ENCODE peak calls at places on chromosomes 1 and 21, in nine cellular contexts. W is cardiac muscle cell; U is effector memory CD4-positive, alpha-beta T cell; N is pancreas; S is tibial nerve; X is uterus; R is SJCRH30; Y is AG04450; T is tibial artery. F is an unnamed sample.

GRCh38 chr1:149917590-149918144 is at the start of gene SV2A:
- DNase-seq in U (peak), N (no peak), S (no peak), W (peak), R (peak), Y (no peak), T (peak), X (peak), F (no peak)

GRCh38 chr1:237470712-237471310 is 419.9 kb downstream of the ZP4 start:
- DNase-seq in S (no peak), U (no peak), T (no peak), R (peak), W (no peak), Y (no peak), N (peak), X (no peak), F (no peak)

GRCh38 chr21:43703068-43703880 is 15.7 kb upstream of the PDXK start:
- DNase-seq in T (no peak), W (peak), Y (no peak), R (peak), X (no peak), N (peak), U (no peak), S (no peak), F (no peak)

GRCh38 chr1:198597690-198598430 is 41.0 kb upstream of the PTPRC start:
- DNase-seq in R (no peak), W (no peak), S (no peak), N (no peak), Y (no peak), T (no peak), U (no peak), X (no peak), F (no peak)

GRCh38 chr1:88780485-88780884 is 96.4 kb downstream of the PKN2 start:
- DNase-seq in S (no peak), R (no peak), Y (no peak), X (no peak), W (no peak), U (no peak), N (no peak), T (no peak), F (no peak)

GRCh38 chr1:194069168-194069830 is 882.9 kb upstream of the B3GALT2 start:
- DNase-seq in T (no peak), S (no peak), X (peak), U (no peak), W (peak), R (no peak), N (peak), Y (no peak), F (no peak)

GRCh38 chr1:241250465-241250864 is 106.5 kb downstream of the RGS7 start:
- DNase-seq in X (no peak), S (no peak), R (no peak), U (no peak), W (no peak), T (no peak), Y (no peak), N (no peak), F (no peak)

GRCh38 chr1:187252923-187253322 is 424.2 kb downstream of the PLA2G4A start:
- DNase-seq in W (no peak), Y (no peak), S (no peak), X (no peak), T (no peak), N (no peak), R (no peak), U (no peak), F (no peak)

GRCh38 chr21:41445465-41445862 is 19.4 kb downstream of the MX1 start:
- DNase-seq in N (no peak), T (no peak), W (peak), Y (no peak), X (no peak), S (no peak), U (no peak), R (no peak), F (no peak)

GRCh38 chr1:174008979-174009378 is 13.2 kb downstream of the RC3H1 start:
- DNase-seq in S (no peak), T (no peak), W (peak), X (no peak), R (no peak), Y (no peak), N (no peak), U (no peak), F (no peak)

GRCh38 chr1:180343931-180344406 is 113.9 kb downstream of the LHX4 start:
- DNase-seq in U (no peak), R (peak), T (peak), W (peak), N (peak), X (no peak), S (no peak), Y (no peak), F (no peak)

GRCh38 chr1:191578281-191578680 is 580.0 kb upstream of the RGS18 start:
- DNase-seq in U (no peak), Y (no peak), R (no peak), X (no peak), S (no peak), W (no peak), T (no peak), N (no peak), F (no peak)

GRCh38 chr1:197868751-197869501 is 33.5 kb upstream of the C1orf53 start:
- DNase-seq in X (no peak), T (no peak), Y (peak), W (peak), U (peak), S (no peak), R (peak), N (no peak), F (peak)

GRCh38 chr1:54798769-54799641 is 2.1 kb downstream of the TTC22 start:
- DNase-seq in Y (no peak), U (peak), S (no peak), T (no peak), X (no peak), N (no peak), W (peak), R (peak), F (no peak)

GRCh38 chr1:68078647-68079046 is 28.2 kb upstream of the DIRAS3 start:
- DNase-seq in X (no peak), R (no peak), T (no peak), S (no peak), U (no peak), N (no peak), W (no peak), Y (no peak), F (no peak)

GRCh38 chr1:183374825-183375224 is 43.4 kb downstream of the NMNAT2 start:
- DNase-seq in R (no peak), T (no peak), X (no peak), S (no peak), U (no peak), Y (no peak), W (no peak), N (no peak), F (no peak)

GRCh38 chr1:227753999-227754764 is 18.9 kb downstream of the SNAP47 start:
- DNase-seq in X (no peak), W (no peak), N (no peak), R (no peak), Y (no peak), T (no peak), U (no peak), S (no peak), F (no peak)

GRCh38 chr1:155485945-155486344 is 76.7 kb downstream of the ASH1L start:
- DNase-seq in S (no peak), W (no peak), R (no peak), N (no peak), Y (no peak), T (no peak), X (no peak), U (no peak), F (no peak)

GRCh38 chr1:84853743-84854721 is 39.0 kb downstream of the LPAR3 start:
- DNase-seq in S (no peak), U (peak), Y (no peak), T (no peak), N (no peak), W (peak), X (no peak), R (no peak), F (peak)

GRCh38 chr1:182143825-182144661 is 82.5 kb upstream of the ZNF648 start:
- DNase-seq in R (peak), X (peak), T (peak), Y (no peak), W (peak), U (no peak), N (peak), S (peak), F (peak)

GRCh38 chr1:215645182-215645581 is 78.1 kb downstream of the KCTD3 start:
- DNase-seq in S (no peak), Y (no peak), W (no peak), R (no peak), N (no peak), X (no peak), T (no peak), U (no peak), F (no peak)

GRCh38 chr1:65260851-65261473 is 48.4 kb upstream of the DNAJC6 start:
- DNase-seq in R (peak), T (no peak), Y (no peak), X (no peak), W (no peak), N (no peak), S (no peak), U (no peak), F (peak)

GRCh38 chr1:110003747-110004428 is 19.3 kb downstream of the AHCYL1 start:
- DNase-seq in R (no peak), X (peak), S (peak), N (peak), W (peak), U (no peak), T (peak), Y (peak), F (peak)

GRCh38 chr1:4615501-4615900 is 38.9 kb upstream of the AJAP1 start:
- DNase-seq in R (no peak), X (no peak), U (no peak), Y (no peak), N (no peak), T (no peak), W (no peak), S (no peak), F (no peak)

GRCh38 chr1:166721145-166721544 is 118.1 kb upstream of the POGK start:
- DNase-seq in S (no peak), X (no peak), Y (no peak), N (no peak), W (no peak), T (no peak), R (peak), U (no peak), F (no peak)

GRCh38 chr1:119720866-119721440 is 9.2 kb downstream of the PHGDH start:
- DNase-seq in R (no peak), N (peak), U (no peak), X (no peak), Y (no peak), S (no peak), T (no peak), W (no peak), F (no peak)

GRCh38 chr1:107172450-107172849 is 31.6 kb downstream of the NTNG1 start:
- DNase-seq in T (no peak), Y (no peak), U (no peak), S (no peak), R (no peak), X (no peak), W (no peak), N (no peak), F (no peak)

GRCh38 chr1:28983509-28984310 is 69.3 kb downstream of the EPB41 start:
- DNase-seq in N (peak), S (no peak), U (no peak), R (no peak), W (no peak), Y (no peak), T (no peak), X (no peak), F (no peak)

GRCh38 chr1:10665226-10665625 is 131.2 kb downstream of the CASZ1 start:
- DNase-seq in R (no peak), N (no peak), X (no peak), U (no peak), W (no peak), Y (no peak), T (no peak), S (no peak), F (no peak)

GRCh38 chr1:81113688-81114087 is 687.0 kb upstream of the ADGRL2 start:
- DNase-seq in S (no peak), X (no peak), Y (no peak), W (peak), N (no peak), T (no peak), R (no peak), U (no peak), F (no peak)

GRCh38 chr1:241611063-241611462 is 29.1 kb downstream of the CHML start:
- DNase-seq in R (peak), U (no peak), X (no peak), S (no peak), W (peak), T (no peak), N (no peak), Y (no peak), F (peak)

DNA sequence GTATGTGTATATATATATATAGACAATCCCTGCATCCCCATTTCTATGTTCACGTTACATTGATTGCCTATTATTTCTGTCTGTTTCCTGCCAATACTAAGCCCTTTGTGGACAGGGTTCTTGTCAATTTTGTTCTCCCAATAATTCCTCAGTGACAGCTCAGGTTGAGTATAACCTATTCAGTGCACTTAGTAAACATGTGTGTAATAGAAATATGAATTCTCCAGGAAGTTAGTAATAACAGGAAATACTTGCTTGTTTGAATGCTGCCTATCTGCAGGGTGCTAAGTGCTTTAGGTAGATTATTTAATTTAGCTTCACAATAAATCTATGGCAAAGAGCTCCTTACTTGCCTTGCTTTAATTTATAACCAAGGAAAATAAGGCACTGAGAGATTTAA is 52.8 kb upstream of the PTGFR start:
- DNase-seq in Y (no peak), R (no peak), X (no peak), N (no peak), S (no peak), W (no peak), T (no peak), U (no peak), F (no peak)
- H3K27ac ChIP-seq in Y (no peak), R (no peak), X (peak), N (no peak), S (no peak), W (no peak), T (no peak), U (no peak), F (no peak)

DNA sequence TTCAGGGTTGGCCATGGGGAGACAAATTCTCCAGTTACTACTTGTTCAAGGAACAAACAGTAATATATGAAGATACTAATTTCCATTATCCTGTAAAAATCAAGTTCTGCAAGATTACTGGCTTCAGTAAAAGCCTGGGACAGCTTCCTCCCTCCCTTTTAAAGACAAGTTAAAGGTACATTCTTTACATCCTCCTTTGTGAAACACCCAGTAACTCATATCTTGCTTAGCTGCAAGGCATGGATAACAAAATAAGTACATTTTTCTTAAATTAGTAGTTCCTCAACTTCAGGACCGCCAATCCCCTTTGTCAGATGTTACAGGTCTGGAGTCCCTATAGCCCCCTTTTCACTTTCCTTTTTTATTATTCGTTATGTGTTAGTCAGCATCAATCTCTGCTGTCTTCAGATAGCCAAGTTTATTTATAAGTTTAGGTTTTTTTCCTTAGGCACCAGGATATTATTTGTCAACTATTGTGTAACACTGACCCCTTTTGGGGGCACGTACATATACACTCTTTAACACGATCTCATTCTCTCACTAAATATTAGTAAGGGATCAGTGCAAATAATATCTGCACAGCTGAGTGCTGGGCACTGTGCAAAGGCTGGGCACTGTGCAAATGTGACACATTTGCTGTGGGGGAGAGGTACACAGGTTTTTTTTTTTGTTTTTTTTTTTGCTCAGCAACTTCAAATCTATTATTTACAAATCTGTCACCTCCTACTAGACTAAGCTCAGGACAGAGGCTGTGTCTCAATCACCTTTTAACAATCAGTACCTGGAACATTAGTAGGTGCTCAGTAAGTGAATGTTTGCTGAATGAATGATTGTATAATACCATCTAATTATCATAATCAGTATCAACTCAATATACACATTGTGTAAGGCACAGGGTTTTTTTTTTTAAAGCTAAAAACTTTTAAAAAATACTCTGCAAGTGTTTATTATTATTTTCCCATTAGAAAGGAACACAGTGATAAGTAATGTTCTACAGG is 9.6 kb downstream of the ERRFI1 start:
- DNase-seq in N (peak), X (no peak), S (no peak), W (peak), U (no peak), T (no peak), Y (no peak), R (no peak), F (no peak)
- H3K27ac ChIP-seq in N (peak), X (peak), S (no peak), W (no peak), U (no peak), T (peak), Y (no peak), R (no peak), F (peak)

DNA sequence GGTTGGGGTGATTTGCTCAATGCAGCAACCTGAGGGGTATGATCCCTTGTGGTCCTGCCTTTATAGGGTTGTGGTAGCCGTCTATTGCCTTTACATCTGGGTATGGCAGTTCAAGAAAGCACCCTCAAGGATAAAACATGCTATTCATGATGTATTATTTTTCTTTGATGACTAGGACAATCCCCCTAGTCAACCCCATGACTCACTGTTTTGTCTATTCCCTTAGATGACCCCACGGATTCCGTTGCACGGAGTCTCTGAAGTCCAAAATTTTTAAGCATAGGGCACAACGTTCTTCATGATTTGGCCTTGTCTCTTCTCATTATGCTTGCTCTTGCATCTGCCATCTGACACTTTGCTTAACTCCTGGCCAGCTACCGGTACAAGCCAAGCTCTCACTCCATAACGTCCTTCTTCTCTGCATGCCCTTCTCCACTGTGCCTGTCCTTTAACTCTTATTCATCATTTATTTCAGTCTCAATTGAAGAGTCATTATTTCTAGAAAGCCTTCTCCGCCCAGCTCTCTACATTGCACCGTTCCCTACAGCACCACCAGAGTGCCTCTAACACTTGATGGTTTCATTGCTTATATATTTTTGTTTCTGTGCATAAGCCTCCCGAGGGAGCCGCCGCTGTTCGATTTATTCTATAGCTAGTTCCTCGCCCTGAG is 838 bp upstream of the DISP1 start:
- DNase-seq in Y (no peak), T (no peak), U (no peak), R (no peak), S (no peak), N (no peak), W (no peak), X (no peak), F (no peak)
- H3K27ac ChIP-seq in Y (peak), T (peak), U (no peak), R (peak), S (peak), N (peak), W (no peak), X (peak), F (peak)

GRCh38 chr1:53125122-53125521 is 17.3 kb downstream of the SLC1A7 start:
- DNase-seq in W (no peak), Y (no peak), R (no peak), X (no peak), U (no peak), S (no peak), T (no peak), N (no peak), F (no peak)
- H3K27ac ChIP-seq in W (no peak), Y (no peak), R (no peak), X (peak), U (no peak), S (no peak), T (peak), N (no peak), F (no peak)

GRCh38 chr1:17585266-17585987 is 45.9 kb downstream of the ARHGEF10L start:
- DNase-seq in Y (no peak), T (no peak), R (no peak), U (no peak), S (no peak), W (no peak), N (no peak), X (no peak), F (no peak)
- H3K27ac ChIP-seq in Y (no peak), T (peak), R (no peak), U (no peak), S (no peak), W (no peak), N (peak), X (peak), F (no peak)

DNA sequence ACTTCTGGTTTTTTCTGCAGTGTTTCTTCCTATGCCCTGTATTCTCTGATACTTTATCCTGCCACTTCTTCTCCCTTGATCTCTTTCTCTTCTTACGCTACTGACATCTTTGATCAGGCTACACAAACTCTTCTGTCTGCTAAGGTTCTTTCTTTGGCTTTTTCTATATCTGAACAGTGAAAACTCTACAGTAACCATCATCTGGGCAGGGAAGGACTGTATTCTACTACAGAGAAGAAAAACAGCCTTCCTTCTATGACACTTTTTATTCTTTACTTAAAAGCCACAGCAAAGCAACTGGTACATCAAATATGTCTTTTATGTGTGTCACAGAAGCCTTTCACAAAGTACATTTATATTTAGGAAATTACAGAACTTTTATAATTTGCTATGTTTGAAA is 7.3 kb upstream of the NEXN start:
- DNase-seq in R (no peak), U (no peak), Y (no peak), N (no peak), X (no peak), S (no peak), T (no peak), W (no peak), F (no peak)
- H3K27ac ChIP-seq in R (no peak), U (no peak), Y (no peak), N (no peak), X (no peak), S (no peak), T (no peak), W (no peak), F (no peak)

GRCh38 chr1:232704694-232705680 is 75.1 kb upstream of the SIPA1L2 start:
- DNase-seq in U (no peak), S (peak), W (peak), X (peak), R (no peak), N (no peak), T (peak), Y (peak), F (peak)
- H3K27ac ChIP-seq in U (no peak), S (no peak), W (no peak), X (peak), R (no peak), N (peak), T (no peak), Y (peak), F (peak)

GRCh38 chr1:204318324-204318723 is 41.4 kb downstream of the PLEKHA6 start:
- DNase-seq in Y (no peak), T (no peak), U (no peak), X (no peak), N (no peak), R (no peak), W (no peak), S (no peak), F (no peak)

GRCh38 chr1:204321051-204321450 is 38.7 kb downstream of the PLEKHA6 start:
- DNase-seq in T (no peak), U (no peak), Y (no peak), R (no peak), N (no peak), S (no peak), X (no peak), W (no peak), F (no peak)

GRCh38 chr1:204320413-204320812 is 39.3 kb downstream of the PLEKHA6 start:
- DNase-seq in U (no peak), R (no peak), W (peak), X (no peak), Y (peak), T (no peak), N (no peak), S (no peak), F (peak)

GRCh38 chr1:204319027-204319426 is 40.7 kb downstream of the PLEKHA6 start:
- DNase-seq in Y (no peak), S (no peak), R (no peak), X (no peak), T (no peak), U (no peak), W (peak), N (no peak), F (no peak)

GRCh38 chr1:204319462-204319861 is 40.3 kb downstream of the PLEKHA6 start:
- DNase-seq in T (no peak), N (no peak), W (peak), Y (peak), R (no peak), S (no peak), X (peak), U (no peak), F (peak)
- H3K27ac ChIP-seq in T (no peak), N (no peak), W (no peak), Y (peak), R (no peak), S (no peak), X (no peak), U (no peak), F (peak)

F was measured in epithelial cell of prostate.